ENCODE peak calls at places on chromosomes 3 and 15, in four cellular contexts. One of them, this sample, is unnamed.

GRCh38 chr15:38414351-38414750 is 39.6 kb upstream of the FAM98B start:
- DNase-seq in astrocyte: peak
- DNase-seq in sigmoid colon: peak
- DNase-seq in HCT116: peak
- DNase-seq in this sample: peak

GRCh38 chr3:126154391-126155279 is 25.8 kb downstream of the ALDH1L1 start:
- DNase-seq in astrocyte: no peak
- DNase-seq in sigmoid colon: no peak
- DNase-seq in HCT116: no peak
- DNase-seq in this sample: no peak

GRCh38 chr3:156641261-156641975 is 33.0 kb upstream of the TIPARP start:
- DNase-seq in astrocyte: no peak
- DNase-seq in sigmoid colon: no peak
- DNase-seq in HCT116: no peak
- DNase-seq in this sample: no peak

GRCh38 chr15:27086146-27086545 is 115.2 kb downstream of the GABRG3 start:
- DNase-seq in astrocyte: no peak
- DNase-seq in sigmoid colon: no peak
- DNase-seq in HCT116: no peak
- DNase-seq in this sample: no peak

GRCh38 chr3:151135548-151136337 is 50.3 kb downstream of the MED12L start:
- DNase-seq in astrocyte: no peak
- DNase-seq in sigmoid colon: no peak
- DNase-seq in HCT116: no peak
- DNase-seq in this sample: no peak

GRCh38 chr3:186839874-186840641 is 2.5 kb upstream of the ADIPOQ start:
- DNase-seq in astrocyte: peak
- DNase-seq in sigmoid colon: no peak
- DNase-seq in HCT116: no peak
- DNase-seq in this sample: no peak

GRCh38 chr15:87362531-87362930 is 894.0 kb downstream of the NTRK3 start:
- DNase-seq in astrocyte: no peak
- DNase-seq in sigmoid colon: no peak
- DNase-seq in HCT116: no peak
- DNase-seq in this sample: no peak

GRCh38 chr3:140343709-140344417 is 334.0 kb upstream of the TRIM42 start:
- DNase-seq in astrocyte: no peak
- DNase-seq in sigmoid colon: no peak
- DNase-seq in HCT116: no peak
- DNase-seq in this sample: no peak

GRCh38 chr15:37789881-37790280 is 144.6 kb upstream of the TMCO5A start:
- DNase-seq in astrocyte: peak
- DNase-seq in sigmoid colon: no peak
- DNase-seq in HCT116: no peak
- DNase-seq in this sample: peak

GRCh38 chr3:42658091-42658770 is 4.7 kb downstream of the ZBTB47 start:
- DNase-seq in astrocyte: no peak
- DNase-seq in sigmoid colon: peak
- DNase-seq in HCT116: no peak
- DNase-seq in this sample: no peak

GRCh38 chr15:69031013-69032001 is 16.8 kb downstream of the NOX5 start:
- DNase-seq in astrocyte: peak
- DNase-seq in sigmoid colon: no peak
- DNase-seq in HCT116: peak
- DNase-seq in this sample: peak

GRCh38 chr15:66138882-66139281 is 114.7 kb downstream of the MEGF11 start:
- DNase-seq in astrocyte: no peak
- DNase-seq in sigmoid colon: no peak
- DNase-seq in HCT116: no peak
- DNase-seq in this sample: no peak
- H3K27ac ChIP-seq in astrocyte: no peak
- H3K27ac ChIP-seq in sigmoid colon: no peak
- H3K27ac ChIP-seq in HCT116: no peak
- H3K27ac ChIP-seq in this sample: no peak

GRCh38 chr3:171640520-171641412 is 169.5 kb downstream of the PLD1 start:
- DNase-seq in astrocyte: peak
- DNase-seq in sigmoid colon: no peak
- DNase-seq in HCT116: no peak
- DNase-seq in this sample: peak
- TF ChIP-seq CTCF in astrocyte: peak
- TF ChIP-seq CTCF in sigmoid colon: no peak
- TF ChIP-seq CTCF in HCT116: peak
- TF ChIP-seq CTCF in this sample: peak

GRCh38 chr15:92638709-92639365 is 16.7 kb downstream of the FAM174B start:
- DNase-seq in astrocyte: no peak
- DNase-seq in sigmoid colon: no peak
- DNase-seq in HCT116: no peak
- DNase-seq in this sample: no peak
- H3K27ac ChIP-seq in astrocyte: no peak
- H3K27ac ChIP-seq in sigmoid colon: peak
- H3K27ac ChIP-seq in HCT116: no peak
- H3K27ac ChIP-seq in this sample: no peak

GRCh38 chr3:149487598-149488197 is 13.2 kb downstream of the TM4SF4 start:
- DNase-seq in astrocyte: no peak
- DNase-seq in sigmoid colon: no peak
- DNase-seq in HCT116: peak
- DNase-seq in this sample: no peak

GRCh38 chr3:149493315-149494021 is 19.0 kb downstream of the TM4SF4 start:
- DNase-seq in astrocyte: no peak
- DNase-seq in sigmoid colon: no peak
- DNase-seq in HCT116: no peak
- DNase-seq in this sample: no peak

GRCh38 chr3:149490260-149490971 is 15.9 kb downstream of the TM4SF4 start:
- DNase-seq in astrocyte: no peak
- DNase-seq in sigmoid colon: no peak
- DNase-seq in HCT116: no peak
- DNase-seq in this sample: no peak

GRCh38 chr3:149486726-149487125 is 12.2 kb downstream of the TM4SF4 start:
- DNase-seq in astrocyte: no peak
- DNase-seq in sigmoid colon: no peak
- DNase-seq in HCT116: no peak
- DNase-seq in this sample: no peak

GRCh38 chr3:149489060-149489690 is 14.7 kb downstream of the TM4SF4 start:
- DNase-seq in astrocyte: no peak
- DNase-seq in sigmoid colon: no peak
- DNase-seq in HCT116: peak
- DNase-seq in this sample: no peak
- TF ChIP-seq CTCF in astrocyte: peak
- TF ChIP-seq CTCF in sigmoid colon: no peak
- TF ChIP-seq CTCF in HCT116: peak
- TF ChIP-seq CTCF in this sample: peak

GRCh38 chr3:155517907-155518306 is 224.4 kb upstream of the STRIT1 start:
- DNase-seq in astrocyte: no peak
- DNase-seq in sigmoid colon: no peak
- DNase-seq in HCT116: no peak
- DNase-seq in this sample: no peak
- H3K27ac ChIP-seq in astrocyte: no peak
- H3K27ac ChIP-seq in sigmoid colon: no peak
- H3K27ac ChIP-seq in HCT116: no peak
- H3K27ac ChIP-seq in this sample: no peak

DNA sequence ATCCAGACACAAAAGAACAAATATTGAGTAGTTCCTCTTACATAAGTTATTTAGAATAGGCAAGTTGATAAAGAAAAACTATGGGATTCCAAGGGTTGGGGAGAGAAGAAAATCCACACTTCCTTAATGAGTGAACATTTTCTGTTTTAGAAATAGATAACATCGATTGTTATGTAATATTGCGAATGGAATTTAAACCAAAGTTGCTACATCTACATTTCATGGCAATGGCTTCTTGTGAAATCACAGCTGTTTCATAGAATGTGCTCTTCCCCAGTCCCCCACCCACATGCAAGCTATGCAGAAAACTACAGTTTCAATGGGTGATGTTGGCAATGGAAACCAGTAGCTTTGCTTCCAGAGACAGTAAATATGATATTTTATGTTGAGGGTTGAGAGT is 1639.5 kb downstream of the SI start:
- DNase-seq in astrocyte: no peak
- DNase-seq in sigmoid colon: no peak
- DNase-seq in HCT116: no peak
- DNase-seq in this sample: no peak
- TF ChIP-seq CTCF in astrocyte: no peak
- TF ChIP-seq CTCF in sigmoid colon: no peak
- TF ChIP-seq CTCF in HCT116: no peak
- TF ChIP-seq CTCF in this sample: no peak

This sample was measured in brain microvascular endothelial cell.